ENCODE peak calls at places on chromosomes 1 and 21, in four cellular contexts. U is choroid plexus epithelial cell, O is AG04450, P is glutamatergic neuron. V is an unnamed sample.

GRCh38 chr1:163399976-163400375 is 78.2 kb downstream of the NUF2 start:
- DNase-seq in U (no peak), O (no peak), P (no peak), V (no peak)

GRCh38 chr1:179269071-179269470 is 24.5 kb upstream of the SOAT1 start:
- DNase-seq in U (no peak), O (no peak), P (no peak), V (no peak)

GRCh38 chr1:205528887-205529825 is 24.7 kb downstream of the CDK18 start:
- DNase-seq in U (peak), O (peak), P (peak), V (no peak)

GRCh38 chr1:15948600-15949452 is 27.1 kb downstream of the ZBTB17 start:
- DNase-seq in U (peak), O (peak), P (no peak), V (peak)

GRCh38 chr1:8333246-8333987 is 15.5 kb downstream of the SLC45A1 start:
- DNase-seq in U (no peak), O (no peak), P (no peak), V (no peak)

GRCh38 chr1:27113861-27114260 is 41.1 kb downstream of the SLC9A1 start:
- DNase-seq in U (no peak), O (no peak), P (no peak), V (no peak)

GRCh38 chr1:8113257-8114220 is 87.4 kb upstream of the ERRFI1 start:
- DNase-seq in U (peak), O (no peak), P (peak), V (no peak)

GRCh38 chr1:209041936-209042335 is 541.6 kb upstream of the CAMK1G start:
- DNase-seq in U (no peak), O (no peak), P (no peak), V (no peak)

GRCh38 chr1:112625696-112626095 is 6.1 kb downstream of the CAPZA1 start:
- DNase-seq in U (peak), O (no peak), P (no peak), V (no peak)

GRCh38 chr1:167263784-167264464 is 43.2 kb downstream of the POU2F1 start:
- DNase-seq in U (peak), O (no peak), P (no peak), V (peak)

GRCh38 chr1:224499204-224499603 is 64.6 kb upstream of the WDR26 start:
- DNase-seq in U (no peak), O (no peak), P (no peak), V (peak)

GRCh38 chr1:91617242-91617837 is 116.7 kb downstream of the CDC7 start:
- DNase-seq in U (peak), O (no peak), P (no peak), V (no peak)

GRCh38 chr21:45981641-45982255 is at the start of gene COL6A1:
- DNase-seq in U (peak), O (no peak), P (peak), V (no peak)

GRCh38 chr1:207962716-207963428 is 51.9 kb upstream of the CD34 start:
- DNase-seq in U (peak), O (no peak), P (no peak), V (no peak)

GRCh38 chr1:169526120-169526832 is 40.5 kb upstream of the SLC19A2 start:
- DNase-seq in U (no peak), O (no peak), P (no peak), V (no peak)

GRCh38 chr1:156479093-156480014 is 21.2 kb downstream of the MEF2D start:
- DNase-seq in U (no peak), O (no peak), P (no peak), V (no peak)

GRCh38 chr1:110850145-110850544 is 22.8 kb upstream of the CD53 start:
- DNase-seq in U (no peak), O (no peak), P (no peak), V (no peak)

GRCh38 chr1:98322966-98323365 is 338.6 kb upstream of the SNX7 start:
- DNase-seq in U (peak), O (no peak), P (no peak), V (no peak)

GRCh38 chr1:246122071-246122470 is 385.0 kb downstream of the SMYD3 start:
- DNase-seq in U (no peak), O (no peak), P (no peak), V (no peak)

GRCh38 chr1:171884475-171884874 is 43.2 kb downstream of the DNM3 start:
- DNase-seq in U (no peak), O (no peak), P (no peak), V (no peak)

GRCh38 chr1:222736972-222737371 is at the start of gene FAM177B:
- DNase-seq in U (no peak), O (no peak), P (no peak), V (no peak)

GRCh38 chr1:1554550-1554925 is 14.1 kb upstream of the TMEM240 start:
- DNase-seq in U (no peak), O (no peak), P (no peak), V (no peak)

GRCh38 chr1:30665216-30665615 is 58.2 kb downstream of the MATN1 start:
- DNase-seq in U (no peak), O (no peak), P (no peak), V (no peak)

GRCh38 chr1:160844447-160845232 is 18.0 kb downstream of the CD244 start:
- DNase-seq in U (no peak), O (no peak), P (no peak), V (no peak)

GRCh38 chr1:149848811-149849210 is 50.6 kb upstream of the BOLA1 start:
- DNase-seq in U (no peak), O (no peak), P (no peak), V (no peak)

GRCh38 chr1:6825828-6826227 is 40.6 kb downstream of the CAMTA1 start:
- DNase-seq in U (no peak), O (no peak), P (no peak), V (no peak)

GRCh38 chr1:17516303-17517214 is 22.9 kb upstream of the ARHGEF10L start:
- DNase-seq in U (no peak), O (no peak), P (no peak), V (no peak)

GRCh38 chr1:27037518-27037917 is 24.9 kb upstream of the TENT5B start:
- DNase-seq in U (no peak), O (no peak), P (no peak), V (no peak)

GRCh38 chr21:36310016-36310415 is 10.0 kb upstream of the MORC3 start:
- DNase-seq in U (no peak), O (no peak), P (no peak), V (no peak)

GRCh38 chr1:68703921-68704354 is 207.1 kb upstream of the DEPDC1 start:
- DNase-seq in U (no peak), O (no peak), P (no peak), V (no peak)

GRCh38 chr1:2534775-2535387 is 4.8 kb upstream of the HES5 start:
- DNase-seq in U (peak), O (no peak), P (no peak), V (no peak)

GRCh38 chr21:45972716-45973474 is 8.7 kb upstream of the COL6A1 start:
- DNase-seq in U (peak), O (peak), P (no peak), V (no peak)

GRCh38 chr1:115190766-115191165 is 101.5 kb upstream of the TSPAN2 start:
- DNase-seq in U (no peak), O (no peak), P (no peak), V (no peak)

V was measured in HS-27A.